ENCODE peak calls at places on chromosome 10, in four cellular contexts. F is A673, S is lower leg skin, R is fibroblast of the aortic adventitia. G is an unnamed sample.

GRCh38 chr10:127919418-127920191 is 12.7 kb downstream of the PTPRE start:
- DNase-seq in R (peak), S (peak), F (peak), G (peak)

GRCh38 chr10:121526040-121526790 is 72.0 kb downstream of the FGFR2 start:
- DNase-seq in S (peak), R (no peak), F (no peak), G (no peak)

GRCh38 chr10:42755028-42755451 is 27.6 kb upstream of the BMS1 start:
- DNase-seq in S (no peak), F (no peak), R (no peak), G (no peak)

GRCh38 chr10:77084431-77085144 is 553.0 kb downstream of the KCNMA1 start:
- DNase-seq in F (no peak), R (no peak), S (no peak), G (no peak)

GRCh38 chr10:32055478-32056135 is 618 bp downstream of the KIF5B start:
- DNase-seq in S (peak), F (peak), R (peak), G (no peak)

GRCh38 chr10:93993782-93994668 is at the start of gene PLCE1:
- DNase-seq in F (peak), S (peak), R (peak), G (no peak)

GRCh38 chr10:18377898-18378297 is 237.7 kb downstream of the CACNB2 start:
- DNase-seq in S (no peak), R (no peak), F (no peak), G (no peak)

GRCh38 chr10:58320351-58321065 is 14.3 kb upstream of the UBE2D1 start:
- DNase-seq in S (no peak), F (no peak), R (no peak), G (no peak)

GRCh38 chr10:123140164-123140982 is 4.6 kb downstream of the HMX3 start:
- DNase-seq in S (no peak), R (no peak), F (no peak), G (no peak)

GRCh38 chr10:65518379-65518778 is 1407.5 kb upstream of the LRRTM3 start:
- DNase-seq in F (no peak), S (no peak), R (no peak), G (no peak)

DNA sequence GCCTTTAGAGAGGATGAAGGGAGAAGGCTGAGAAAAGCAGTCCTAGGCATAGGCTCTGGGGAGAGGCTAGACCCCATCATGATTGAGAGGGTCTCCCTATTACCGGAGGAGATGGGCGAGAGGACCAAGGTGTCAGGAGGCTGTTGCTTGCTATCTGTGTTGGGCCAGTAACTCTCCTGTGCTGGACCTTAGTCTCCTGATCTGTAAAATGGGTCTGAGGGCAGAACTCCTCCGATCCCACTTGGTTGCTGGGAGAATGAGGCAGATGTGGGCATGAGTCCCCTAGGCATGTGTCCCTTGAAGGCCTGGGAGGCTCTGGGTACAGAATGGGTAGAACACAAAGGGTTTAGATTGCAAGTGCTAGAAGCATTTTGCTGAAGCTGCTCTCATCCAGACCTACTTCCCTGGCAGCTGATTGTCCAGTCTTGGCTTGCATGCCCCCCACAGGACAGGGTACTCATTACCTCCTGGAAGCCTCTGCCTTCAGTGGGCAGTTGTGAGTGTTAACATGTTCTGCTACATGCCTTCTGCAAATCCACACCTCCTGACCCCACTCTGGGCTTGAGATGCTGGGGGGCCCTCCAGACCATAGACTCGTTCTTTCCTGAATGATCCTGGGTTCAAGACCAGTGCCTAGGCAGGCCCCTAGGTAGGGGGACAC is 4.4 kb downstream of the ZMIZ1 start:
- DNase-seq in S (no peak), F (no peak), R (no peak), G (no peak)
- H3K4me3 ChIP-seq in S (no peak), F (no peak), R (peak), G (peak)

GRCh38 chr10:92638037-92638436 is 45.1 kb downstream of the KIF11 start:
- DNase-seq in F (no peak), R (no peak), S (no peak), G (no peak)

GRCh38 chr10:92641492-92641891 is 48.3 kb upstream of the HHEX start:
- DNase-seq in S (no peak), F (no peak), R (no peak), G (no peak)

DNA sequence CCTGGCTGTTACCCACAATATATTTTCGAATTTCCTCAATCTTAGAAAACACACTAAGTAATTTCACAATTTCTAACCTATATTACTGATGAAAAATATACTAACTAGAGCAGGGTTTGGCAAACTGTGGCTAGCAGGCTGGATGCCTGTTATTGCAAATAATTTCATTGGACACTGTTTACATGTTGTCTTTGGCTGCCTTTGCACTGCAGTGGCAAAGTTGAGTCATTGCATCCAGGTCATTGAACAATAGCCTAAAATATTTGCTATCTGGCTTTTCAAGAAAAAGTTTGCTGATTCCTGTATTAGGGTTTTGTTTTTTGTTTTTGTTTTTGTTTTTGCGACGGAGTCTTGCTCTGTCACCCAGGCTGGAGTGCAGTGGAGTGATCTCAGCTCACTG is 47.2 kb downstream of the KIF11 start:
- DNase-seq in F (no peak), S (no peak), R (peak), G (peak)
- TF ChIP-seq CTCF in F (no peak), S (no peak), R (peak), G (no peak)

GRCh38 chr10:102651455-102652169 is 7.3 kb downstream of the TRIM8 start:
- DNase-seq in F (no peak), S (no peak), R (no peak), G (no peak)
- H3K4me3 ChIP-seq in F (no peak), S (no peak), R (no peak), G (no peak)

GRCh38 chr10:133608855-133609254 is 17.7 kb downstream of the FRG2B start:
- DNase-seq in F (peak), S (no peak), R (no peak), G (no peak)
- TF ChIP-seq CTCF in F (peak), S (no peak), R (no peak), G (no peak)

DNA sequence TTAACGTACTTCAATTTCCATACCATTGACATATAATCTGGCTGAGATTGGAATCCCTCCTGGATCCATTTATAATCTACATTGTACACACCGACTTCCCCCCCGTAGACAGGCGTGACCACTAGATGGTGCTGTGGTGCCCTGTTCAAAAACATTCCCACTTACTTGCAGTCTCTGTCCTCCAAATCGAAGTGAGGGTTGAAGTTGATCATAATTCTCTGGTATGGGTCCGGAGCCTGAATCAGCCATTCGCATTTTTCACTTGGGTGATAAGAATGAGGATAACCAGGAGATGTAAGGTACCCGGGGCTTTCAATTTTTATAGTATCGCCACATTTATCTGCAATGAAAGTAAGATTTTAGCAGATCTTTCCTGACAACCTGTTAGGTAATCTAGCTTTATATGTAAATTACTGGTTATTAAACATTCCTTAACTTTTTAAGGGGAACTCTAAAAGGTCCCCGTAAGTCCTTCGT is 3.9 kb downstream of the NRP1 start:
- DNase-seq in R (peak), F (peak), S (peak), G (peak)
- H3K4me3 ChIP-seq in R (peak), F (peak), S (no peak), G (peak)

GRCh38 chr10:99732033-99732912 is at the start of the genes COX15 and CUTC:
- DNase-seq in F (peak), S (peak), R (peak), G (peak)

GRCh38 chr10:99730026-99730425 is 1.9 kb downstream of the COX15 start:
- DNase-seq in R (no peak), F (no peak), S (no peak), G (no peak)

GRCh38 chr10:99733366-99733765 is 1.3 kb downstream of the CUTC start:
- DNase-seq in F (no peak), R (peak), S (no peak), G (no peak)

DNA sequence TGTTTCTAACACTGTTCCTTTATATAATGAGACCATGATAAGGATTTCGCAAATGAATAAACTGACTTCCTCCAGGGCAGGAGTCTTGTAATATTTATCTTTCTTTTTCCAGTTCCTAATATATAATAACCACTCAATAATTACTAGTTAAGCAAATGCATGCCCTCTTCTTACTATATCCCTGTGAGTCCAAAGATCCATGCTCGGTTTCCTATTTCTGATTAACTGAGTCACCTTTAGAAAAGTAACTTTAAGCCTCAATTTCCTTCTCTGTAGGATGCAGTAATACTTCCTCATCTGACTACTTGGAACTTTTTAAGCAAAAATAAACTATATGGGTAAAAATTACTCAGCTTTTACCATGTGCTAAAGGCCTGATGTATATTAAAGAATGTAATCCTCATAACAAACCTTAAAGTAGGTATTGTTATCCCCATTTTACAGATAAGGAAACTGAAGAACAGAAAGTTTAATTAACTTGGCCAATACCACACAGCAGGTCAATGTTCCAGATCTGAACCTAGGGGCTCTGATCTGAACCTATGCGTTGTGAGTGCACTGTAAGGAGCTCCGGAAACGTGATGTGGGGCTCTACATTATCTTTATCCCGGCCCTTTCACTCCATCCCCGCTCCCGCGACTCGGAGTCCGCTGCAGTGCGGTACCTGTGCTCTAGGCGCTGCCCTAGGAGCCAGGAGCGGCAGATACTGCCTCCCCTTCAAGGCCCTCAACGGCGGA is 463 bp downstream of the COX15 start:
- DNase-seq in S (no peak), F (no peak), R (no peak), G (no peak)
- TF ChIP-seq CTCF in S (no peak), F (no peak), R (peak), G (peak)

GRCh38 chr10:79003183-79004100 is 65.3 kb upstream of the ZMIZ1 start:
- DNase-seq in R (no peak), F (no peak), S (no peak), G (no peak)

GRCh38 chr10:79004311-79004710 is 64.5 kb upstream of the ZMIZ1 start:
- DNase-seq in S (no peak), R (no peak), F (no peak), G (no peak)

GRCh38 chr10:79001082-79001885 is 67.5 kb upstream of the ZMIZ1 start:
- DNase-seq in R (peak), F (no peak), S (no peak), G (no peak)

GRCh38 chr10:79005126-79005820 is 63.5 kb upstream of the ZMIZ1 start:
- DNase-seq in R (no peak), S (no peak), F (no peak), G (no peak)

DNA sequence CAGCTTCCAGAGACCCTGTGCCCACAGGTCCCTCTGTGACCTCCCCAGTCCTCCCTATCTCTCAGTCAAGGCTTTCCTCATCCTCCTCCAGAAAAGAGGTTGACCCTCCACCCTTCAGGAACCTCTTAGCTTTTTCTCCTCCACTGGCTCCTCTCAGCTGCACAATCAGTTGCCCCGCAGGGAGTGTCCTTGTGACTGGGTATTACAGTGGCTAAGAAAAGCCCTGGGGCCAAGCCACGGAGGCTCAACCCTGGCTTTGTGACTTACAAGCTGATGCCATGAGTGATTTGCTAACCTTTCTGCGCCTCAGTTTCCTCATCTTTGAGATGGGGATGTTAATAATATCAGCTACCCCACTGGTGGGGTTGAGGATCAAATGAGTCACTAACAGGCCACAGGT is 66.4 kb upstream of the ZMIZ1 start:
- DNase-seq in S (no peak), R (no peak), F (no peak), G (no peak)
- H3K4me3 ChIP-seq in S (no peak), R (no peak), F (no peak), G (no peak)

DNA sequence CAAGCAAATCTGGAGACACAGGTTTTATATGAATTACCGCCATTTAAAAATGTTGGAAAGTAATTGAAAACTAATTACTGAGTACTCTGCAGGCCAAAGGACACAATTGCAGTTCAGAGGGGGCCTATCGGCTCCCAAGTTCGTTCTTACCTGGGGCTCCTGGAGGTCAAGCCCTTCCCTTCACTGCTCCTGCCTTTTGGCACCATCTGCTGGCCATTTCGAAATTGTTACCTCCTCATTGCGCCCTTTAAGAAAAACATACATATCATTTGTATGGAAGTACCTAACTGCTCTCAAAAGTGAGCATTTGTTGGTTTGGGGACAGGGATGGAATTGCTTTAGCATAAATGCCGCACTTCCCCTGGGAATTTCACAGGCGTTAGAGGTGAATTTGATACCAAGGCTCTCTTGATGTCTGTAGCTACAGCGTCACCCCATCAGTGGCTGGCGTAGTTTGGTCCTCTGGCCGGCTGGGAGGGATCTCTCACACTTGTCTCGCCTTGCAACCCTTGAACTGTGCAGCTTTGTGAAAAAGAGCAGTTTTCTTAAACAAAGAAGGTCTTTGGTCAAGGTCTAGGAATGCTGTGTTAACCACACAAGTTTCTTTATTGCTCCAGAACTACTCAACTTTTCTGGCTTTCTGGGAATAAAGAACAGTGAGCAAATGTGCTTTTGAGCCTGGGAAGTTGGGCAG is 219.9 kb downstream of the ARHGAP21 start:
- DNase-seq in R (peak), F (peak), S (no peak), G (peak)
- TF ChIP-seq CTCF in R (peak), F (peak), S (no peak), G (peak)

DNA sequence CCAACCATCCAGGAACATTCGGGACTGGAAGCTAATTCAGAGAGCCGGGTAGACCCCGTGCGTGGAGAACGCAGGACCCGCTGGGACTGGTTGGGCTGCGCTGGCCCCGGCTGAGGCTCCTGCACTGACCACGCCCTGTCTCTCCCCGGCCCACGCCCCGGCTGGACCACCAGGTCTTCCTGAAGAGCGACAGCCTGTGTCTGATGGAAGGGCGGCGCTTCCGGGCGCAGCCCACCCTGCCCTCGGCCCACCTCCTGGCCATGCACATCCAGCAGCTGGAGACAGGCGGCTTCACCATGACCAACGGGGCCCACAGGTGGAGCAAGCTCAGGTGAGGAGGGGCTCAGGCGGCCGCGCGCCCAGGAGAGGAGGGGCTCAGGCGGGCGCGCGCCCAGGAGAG is 10.2 kb upstream of the UTF1 start:
- DNase-seq in F (no peak), R (no peak), S (no peak), G (no peak)
- H3K4me3 ChIP-seq in F (no peak), R (no peak), S (no peak), G (no peak)